ENCODE peak calls at places on chromosomes 13 and 19, in six cellular contexts. Q, J, G, W, U and D are unnamed samples.

GRCh38 chr13:112911285-112911701 is 57.7 kb upstream of the MCF2L start:
- DNase-seq in G (no peak), Q (no peak), U (no peak), W (no peak), J (no peak), D (peak)

GRCh38 chr19:5403968-5404640 is 51.1 kb upstream of the ZNRF4 start:
- DNase-seq in J (peak), W (peak), U (peak), Q (peak), G (peak), D (peak)

GRCh38 chr19:40053491-40053890 is 2.5 kb downstream of the ZNF780B start:
- DNase-seq in U (no peak), J (no peak), Q (no peak), G (no peak), W (no peak), D (no peak)

GRCh38 chr13:24161010-24161775 is 673 bp downstream of the SPATA13 start:
- DNase-seq in Q (peak), G (peak), U (peak), W (peak), J (peak), D (peak)

GRCh38 chr19:24002256-24002945 is 84.6 kb upstream of the ZNF254 start:
- DNase-seq in J (no peak), U (no peak), W (no peak), G (no peak), Q (no peak), D (no peak)

GRCh38 chr19:49851456-49852259 is 699 bp downstream of the PTOV1 start:
- DNase-seq in W (peak), G (no peak), J (peak), Q (peak), U (peak), D (peak)

GRCh38 chr13:113883921-113884804 is 20.3 kb upstream of the GAS6 start:
- DNase-seq in W (no peak), U (no peak), G (no peak), J (no peak), Q (no peak), D (no peak)

GRCh38 chr13:21849323-21849722 is 178.4 kb downstream of the FGF9 start:
- DNase-seq in J (no peak), G (no peak), Q (peak), U (no peak), W (no peak), D (no peak)

GRCh38 chr13:106911602-106912001 is 343.7 kb upstream of the ARGLU1 start:
- DNase-seq in Q (no peak), J (no peak), W (no peak), G (peak), U (no peak), D (no peak)

GRCh38 chr19:46571495-46571894 is 29.6 kb upstream of the CALM3 start:
- DNase-seq in J (no peak), G (peak), Q (peak), U (no peak), W (no peak), D (no peak)

GRCh38 chr13:20336761-20337160 is 104.6 kb upstream of the GJB6 start:
- DNase-seq in W (no peak), U (no peak), G (no peak), J (no peak), Q (no peak), D (no peak)

GRCh38 chr13:109345433-109345941 is 440.9 kb downstream of the IRS2 start:
- DNase-seq in U (no peak), Q (peak), W (no peak), G (no peak), J (no peak), D (no peak)

GRCh38 chr19:2983351-2984195 is 6.2 kb downstream of the TLE6 start:
- DNase-seq in G (peak), W (no peak), Q (peak), U (no peak), J (peak), D (peak)

GRCh38 chr13:43766766-43767165 is 20.0 kb downstream of the ENOX1 start:
- DNase-seq in U (no peak), G (no peak), J (peak), W (no peak), Q (no peak), D (no peak)

GRCh38 chr13:49624207-49624606 is 4.1 kb upstream of the ARL11 start:
- DNase-seq in U (no peak), Q (no peak), J (no peak), G (no peak), W (no peak), D (no peak)

GRCh38 chr19:49946415-49946814 is 14.6 kb downstream of the SIGLEC11 start:
- DNase-seq in G (no peak), Q (no peak), J (no peak), W (no peak), U (no peak), D (no peak)

GRCh38 chr19:13208964-13209796 is 59.0 kb downstream of the IER2 start:
- DNase-seq in J (no peak), Q (peak), G (no peak), U (no peak), W (no peak), D (no peak)

GRCh38 chr13:51856998-51857397 is 4.8 kb upstream of the CCDC70 start:
- DNase-seq in Q (no peak), U (no peak), G (peak), J (no peak), W (no peak), D (no peak)

GRCh38 chr13:20400774-20401173 is 124.9 kb downstream of the CRYL1 start:
- DNase-seq in J (no peak), U (no peak), G (peak), Q (peak), W (no peak), D (no peak)

GRCh38 chr13:71704650-71705049 is 162.4 kb downstream of the DACH1 start:
- DNase-seq in W (no peak), J (no peak), U (no peak), G (no peak), Q (no peak), D (no peak)

GRCh38 chr13:41054919-41055619 is 6.2 kb upstream of the WBP4 start:
- DNase-seq in U (no peak), J (no peak), G (no peak), W (no peak), Q (no peak), D (no peak)

GRCh38 chr13:87677334-87678234 is 6.4 kb downstream of the SLITRK5 start:
- DNase-seq in G (no peak), J (no peak), Q (peak), W (peak), U (peak), D (peak)

GRCh38 chr19:58562126-58563033 is 4.0 kb upstream of the UBE2M start:
- DNase-seq in G (no peak), W (peak), Q (no peak), J (no peak), U (peak), D (peak)

GRCh38 chr19:3450796-3451411 is 29.4 kb downstream of the SMIM24 start:
- DNase-seq in G (peak), Q (peak), U (no peak), W (no peak), J (peak), D (no peak)

GRCh38 chr13:19713186-19713965 is 69.4 kb downstream of the PSPC1 start:
- DNase-seq in Q (no peak), U (no peak), W (no peak), J (no peak), G (no peak), D (no peak)

GRCh38 chr19:55340784-55341147 is 1.1 kb downstream of the KMT5C start:
- DNase-seq in U (peak), G (peak), Q (no peak), J (no peak), W (peak), D (no peak)

GRCh38 chr19:43407416-43408005 is 7.2 kb upstream of the TEX101 start:
- DNase-seq in J (no peak), G (no peak), W (no peak), U (no peak), Q (no peak), D (no peak)

GRCh38 chr19:44774614-44775013 is 3.1 kb upstream of the CBLC start:
- DNase-seq in Q (no peak), J (no peak), U (no peak), W (no peak), G (peak), D (no peak)

GRCh38 chr19:55113570-55114039 is 3.8 kb downstream of the PPP1R12C start:
- DNase-seq in G (no peak), Q (peak), J (peak), W (no peak), U (no peak), D (peak)

GRCh38 chr13:43085545-43085944 is 62.2 kb downstream of the DNAJC15 start:
- DNase-seq in J (no peak), Q (peak), W (no peak), U (no peak), G (no peak), D (no peak)

GRCh38 chr19:56221851-56222250 is 19.8 kb downstream of the ZSCAN5C start:
- DNase-seq in W (no peak), G (no peak), Q (no peak), J (no peak), U (no peak), D (no peak)

GRCh38 chr13:100954430-100955361 is 280.1 kb upstream of the TMTC4 start:
- DNase-seq in G (no peak), Q (no peak), U (no peak), J (no peak), W (no peak), D (no peak)

GRCh38 chr13:41428155-41428554 is 29.2 kb upstream of the RGCC start:
- DNase-seq in W (peak), U (peak), Q (peak), G (no peak), J (no peak), D (no peak)

GRCh38 chr19:29690842-29691241 is 24.2 kb downstream of the C19orf12 start:
- DNase-seq in U (no peak), W (peak), J (no peak), Q (no peak), G (peak), D (no peak)

GRCh38 chr13:26785845-26786630 is 25.5 kb upstream of the GPR12 start:
- DNase-seq in U (peak), J (no peak), G (no peak), W (peak), Q (no peak), D (no peak)

GRCh38 chr19:17260842-17261325 is 3.7 kb downstream of the USHBP1 start:
- DNase-seq in W (peak), J (peak), U (peak), Q (peak), G (peak), D (peak)

GRCh38 chr13:80237646-80238045 is 103.3 kb downstream of the SPRY2 start:
- DNase-seq in U (no peak), W (no peak), J (no peak), G (no peak), Q (peak), D (no peak)

GRCh38 chr19:40610396-40611064 is 9.4 kb downstream of the LTBP4 start:
- DNase-seq in W (peak), Q (no peak), U (peak), J (no peak), G (no peak), D (peak)

GRCh38 chr13:48775285-48775684 is 121.6 kb downstream of the CYSLTR2 start:
- DNase-seq in Q (no peak), U (no peak), G (no peak), W (no peak), J (no peak), D (no peak)